ENCODE peak calls at places on chromosomes 16 and 17, in four cellular contexts. C is upper lobe of left lung, R is HCT116, L is stomach. I is an unnamed sample.

GRCh38 chr16:82657239-82657638 is 30.5 kb downstream of the CDH13 start:
- DNase-seq in C (no peak), R (no peak), L (no peak), I (no peak)

GRCh38 chr16:72493681-72494415 is 321.9 kb upstream of the PMFBP1 start:
- DNase-seq in C (no peak), R (no peak), L (no peak), I (no peak)

GRCh38 chr17:16189791-16190348 is 25.5 kb downstream of the NCOR1 start:
- DNase-seq in C (no peak), R (no peak), L (no peak), I (no peak)

GRCh38 chr17:18213666-18214270 is 11.7 kb upstream of the LLGL1 start:
- DNase-seq in C (no peak), R (no peak), L (no peak), I (no peak)

GRCh38 chr16:46783800-46784199 is 35.7 kb upstream of the MYLK3 start:
- DNase-seq in C (no peak), R (no peak), L (no peak), I (no peak)

GRCh38 chr16:51198349-51198748 is 47.3 kb upstream of the SALL1 start:
- DNase-seq in C (no peak), R (no peak), L (no peak), I (no peak)

GRCh38 chr16:83835972-83836566 is 28.3 kb downstream of the HSBP1 start:
- DNase-seq in C (no peak), R (peak), L (no peak), I (no peak)

GRCh38 chr17:70597774-70598173 is 428.4 kb downstream of the KCNJ2 start:
- DNase-seq in C (no peak), R (no peak), L (no peak), I (no peak)

GRCh38 chr17:56185491-56185890 is 32.2 kb downstream of the ANKFN1 start:
- DNase-seq in C (no peak), R (no peak), L (no peak), I (no peak)

GRCh38 chr17:63675607-63676539 is 24.1 kb downstream of the LIMD2 start:
- DNase-seq in C (peak), R (peak), L (peak), I (peak)

GRCh38 chr16:4682616-4683254 is 10.6 kb upstream of the NUDT16L1 start:
- DNase-seq in C (peak), R (no peak), L (peak), I (no peak)

GRCh38 chr17:78844301-78845005 is 3.8 kb upstream of the USP36 start:
- DNase-seq in C (no peak), R (no peak), L (no peak), I (no peak)

GRCh38 chr17:72287586-72287985 is 166.8 kb downstream of the SOX9 start:
- DNase-seq in C (no peak), R (no peak), L (peak), I (no peak)

GRCh38 chr17:51666971-51667721 is 406.8 kb downstream of the UTP18 start:
- DNase-seq in C (no peak), R (no peak), L (no peak), I (no peak)

DNA sequence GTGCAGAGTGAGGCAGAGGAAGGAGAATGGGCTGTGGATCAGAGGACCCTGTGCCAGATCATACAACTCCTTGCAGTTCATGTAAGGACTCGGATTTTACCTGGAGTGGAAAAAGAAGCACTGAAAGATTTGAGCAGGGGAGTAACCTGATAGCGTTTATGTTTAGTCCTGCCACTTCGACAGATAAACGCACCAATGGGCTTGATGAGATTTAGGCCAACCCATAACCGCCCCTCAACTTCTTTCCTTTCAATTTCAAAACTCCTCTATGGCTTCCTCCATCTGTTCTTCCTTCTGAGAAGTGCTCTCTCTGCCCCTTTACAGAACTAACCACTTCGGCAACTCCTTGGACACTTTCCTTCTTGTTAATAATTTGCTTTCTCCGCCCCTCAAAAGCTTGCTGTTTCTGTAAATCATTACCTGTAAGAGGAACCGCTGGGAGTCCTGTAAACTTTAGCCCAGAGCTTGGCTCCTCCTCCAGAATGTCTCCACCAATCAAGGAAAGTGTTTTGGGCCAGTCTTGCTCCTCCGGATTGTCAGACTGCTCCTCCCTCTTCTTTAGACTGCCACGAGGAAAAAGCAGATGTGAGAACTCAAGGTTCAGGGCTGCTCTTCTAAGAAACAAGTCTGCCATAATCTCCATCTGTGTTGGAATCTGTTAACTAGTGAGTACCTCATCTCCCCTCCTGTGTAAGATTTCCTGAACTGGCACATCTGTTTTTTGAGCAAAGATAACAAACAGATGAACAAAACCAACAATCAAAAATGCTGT is at the start of gene ACSM3:
- DNase-seq in C (peak), R (peak), L (peak), I (peak)
- TF ChIP-seq POLR2AphosphoS5 in C (no peak), R (peak), L (no peak), I (peak)

GRCh38 chr17:79843917-79844815 is 4.9 kb upstream of the CBX4 start:
- DNase-seq in C (no peak), R (no peak), L (peak), I (peak)

GRCh38 chr17:79842656-79843474 is 3.6 kb upstream of the CBX4 start:
- DNase-seq in C (no peak), R (no peak), L (no peak), I (peak)

GRCh38 chr17:79843475-79843916 is 4.3 kb upstream of the CBX4 start:
- DNase-seq in C (no peak), R (no peak), L (no peak), I (peak)

GRCh38 chr17:79845601-79845949 is 6.3 kb upstream of the CBX4 start:
- DNase-seq in C (peak), R (no peak), L (no peak), I (peak)

GRCh38 chr17:79844869-79845600 is 5.8 kb upstream of the CBX4 start:
- DNase-seq in C (peak), R (no peak), L (peak), I (peak)
- TF ChIP-seq POLR2AphosphoS5 in C (no peak), R (peak), L (no peak), I (no peak)

DNA sequence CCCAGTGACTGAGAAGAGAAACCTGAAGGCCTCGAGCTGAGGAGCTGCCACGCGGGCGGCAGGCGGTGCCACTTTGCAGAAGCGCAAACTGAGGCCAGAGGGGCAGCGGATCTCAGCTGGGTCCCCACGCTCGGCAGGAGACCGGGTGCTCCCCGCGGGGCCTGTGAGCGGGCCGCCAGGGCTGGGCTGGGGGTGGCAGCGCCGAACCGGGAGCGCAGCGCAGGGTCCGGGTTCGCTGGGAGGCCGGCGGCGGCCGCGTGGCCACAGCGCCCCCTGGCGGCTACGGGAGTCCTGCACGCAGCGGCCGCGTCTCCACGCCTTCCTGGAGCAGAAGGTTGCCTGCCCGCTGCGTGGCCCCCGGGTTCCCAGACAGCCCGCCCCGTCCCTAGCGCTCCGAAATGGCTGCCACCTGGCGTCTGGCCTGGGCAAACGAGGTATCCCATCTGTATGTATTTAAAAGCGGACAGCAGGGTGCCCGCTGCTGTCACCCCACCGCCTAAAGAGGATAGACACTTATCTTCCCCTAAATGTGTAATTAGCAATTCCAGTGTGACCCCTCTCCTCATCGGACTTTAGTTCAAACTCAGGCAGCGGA is 96.1 kb upstream of the CDH5 start:
- DNase-seq in C (peak), R (peak), L (peak), I (peak)
- TF ChIP-seq POLR2AphosphoS5 in C (no peak), R (peak), L (no peak), I (no peak)

DNA sequence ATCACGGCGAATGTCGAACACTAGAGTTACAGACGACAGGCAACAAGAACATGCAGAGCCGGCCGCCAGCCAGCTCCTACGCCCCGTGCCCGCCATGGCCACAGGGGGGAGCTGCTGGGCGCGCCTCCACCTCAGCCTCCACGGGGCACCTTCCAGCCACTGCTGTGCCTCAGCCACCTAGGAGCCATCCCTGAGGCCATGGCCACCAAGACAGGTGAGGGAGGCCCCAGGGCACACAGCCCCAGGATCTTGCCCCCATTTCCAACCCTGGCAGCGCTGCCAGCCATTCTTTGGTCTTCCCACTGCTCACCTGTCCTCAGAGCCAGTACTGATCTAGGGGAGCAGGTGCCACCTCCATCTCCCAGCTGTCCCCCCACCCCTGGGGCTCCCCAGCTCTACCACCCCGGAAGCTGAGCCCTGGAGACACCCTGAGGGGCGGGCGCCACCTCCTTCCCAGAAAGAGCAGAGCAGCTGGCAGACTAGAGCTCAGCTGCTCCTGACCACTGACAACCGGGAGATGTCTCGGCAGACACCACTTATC is 11.8 kb downstream of the GNPTG start:
- DNase-seq in C (peak), R (peak), L (peak), I (peak)
- TF ChIP-seq POLR2AphosphoS5 in C (no peak), R (no peak), L (no peak), I (no peak)

GRCh38 chr17:79988163-79988971 is 47.3 kb downstream of the TBC1D16 start:
- DNase-seq in C (no peak), R (peak), L (peak), I (peak)
- TF ChIP-seq POLR2AphosphoS5 in C (no peak), R (peak), L (no peak), I (no peak)

GRCh38 chr17:10114931-10115535 is 83.4 kb downstream of the GAS7 start:
- DNase-seq in C (peak), R (no peak), L (peak), I (peak)
- TF ChIP-seq POLR2AphosphoS5 in C (peak), R (no peak), L (peak), I (peak)

DNA sequence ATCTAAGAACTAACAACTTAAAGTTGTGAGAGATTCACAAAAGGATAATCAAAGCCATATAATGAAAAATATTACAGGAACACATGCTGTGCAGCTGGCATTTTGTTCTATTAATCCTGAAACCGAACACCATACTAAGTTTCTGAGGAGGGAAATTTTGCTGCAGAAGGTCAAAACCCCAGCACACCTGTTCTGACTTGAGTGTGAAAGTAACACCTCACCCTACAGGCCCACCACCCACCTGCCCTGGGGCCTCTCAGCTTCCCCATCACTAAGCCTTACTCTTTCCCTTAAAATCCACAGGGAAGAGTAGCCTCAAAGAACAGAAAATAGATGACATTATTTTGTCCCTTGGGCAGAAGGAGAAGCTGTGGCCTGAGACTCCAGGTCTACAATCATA is 44.8 kb downstream of the STAT5A start:
- DNase-seq in C (no peak), R (no peak), L (no peak), I (no peak)
- TF ChIP-seq POLR2AphosphoS5 in C (no peak), R (no peak), L (no peak), I (no peak)

GRCh38 chr16:15726715-15727114 is 76.7 kb downstream of the NDE1 start:
- DNase-seq in C (no peak), R (no peak), L (peak), I (peak)
- TF ChIP-seq POLR2AphosphoS5 in C (no peak), R (no peak), L (no peak), I (peak)

DNA sequence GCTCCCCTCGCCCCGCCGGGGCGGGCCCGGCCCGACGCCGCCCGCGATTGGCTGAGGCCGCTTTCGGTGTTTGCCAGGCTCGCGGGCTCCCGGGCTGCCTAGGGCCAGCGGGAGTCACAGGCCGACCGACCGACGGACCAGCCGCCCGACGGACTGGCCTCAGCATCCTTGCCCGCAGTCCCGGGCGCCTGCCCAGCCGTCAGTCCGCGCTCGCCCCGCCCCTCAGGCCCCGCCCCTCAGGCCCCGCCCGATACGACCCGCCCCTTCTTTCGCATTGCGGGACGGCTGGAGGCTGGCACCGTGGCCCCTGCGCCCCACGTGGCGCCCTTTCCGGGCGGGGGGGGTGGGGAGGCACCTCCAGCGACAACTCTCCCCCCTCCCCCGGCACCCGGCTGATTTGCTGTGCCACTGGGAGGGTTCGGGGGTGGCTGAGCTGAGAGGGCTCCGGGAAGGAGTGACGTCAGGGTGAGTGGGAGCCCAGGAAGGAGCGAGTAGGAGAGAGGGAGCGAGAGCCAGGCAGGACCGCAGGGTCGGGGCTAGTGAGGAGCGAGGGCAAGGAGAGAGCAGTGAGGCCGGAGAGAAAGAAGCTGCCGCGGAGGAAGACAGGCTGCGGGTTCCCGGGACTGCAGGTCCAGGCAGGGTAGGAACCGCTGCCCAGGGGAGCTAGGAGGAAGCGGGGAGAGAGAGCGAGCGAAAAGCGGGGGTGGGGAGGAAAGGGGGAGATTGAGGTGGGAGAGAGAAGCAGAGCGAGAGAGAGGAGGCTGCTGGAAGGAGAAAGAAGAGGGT is at the start of gene ASPHD1:
- DNase-seq in C (peak), R (peak), L (peak), I (no peak)
- TF ChIP-seq POLR2AphosphoS5 in C (no peak), R (no peak), L (no peak), I (no peak)

GRCh38 chr16:87762071-87762571 is 3.7 kb downstream of the KLHDC4 start:
- DNase-seq in C (no peak), R (no peak), L (no peak), I (no peak)
- TF ChIP-seq POLR2AphosphoS5 in C (no peak), R (no peak), L (no peak), I (no peak)